ENCODE peak calls at places on chromosomes 3 and 15, in nine cellular contexts. One of them, this sample, is unnamed.

GRCh38 chr3:46701211-46701939 is at the start of gene TMIE:
- DNase-seq in dorsolateral prefrontal cortex: no peak
- DNase-seq in AG09309: no peak
- DNase-seq in fibroblast of mammary gland: no peak
- DNase-seq in tibial artery: no peak
- DNase-seq in lower leg skin: no peak
- DNase-seq in tibial nerve: no peak
- DNase-seq in foreskin fibroblast: peak; percentile 20
- DNase-seq in AG04449: no peak
- DNase-seq in this sample: no peak

GRCh38 chr3:27593173-27593572 is 109.0 kb upstream of the SLC4A7 start:
- DNase-seq in AG04449: no peak
- DNase-seq in AG09309: no peak
- DNase-seq in foreskin fibroblast: no peak
- DNase-seq in lower leg skin: no peak
- DNase-seq in tibial nerve: no peak
- DNase-seq in tibial artery: no peak
- DNase-seq in fibroblast of mammary gland: no peak
- DNase-seq in dorsolateral prefrontal cortex: no peak
- DNase-seq in this sample: no peak

GRCh38 chr15:48393650-48394049 is 62.4 kb downstream of the DUT start:
- DNase-seq in tibial artery: peak; percentile 80
- DNase-seq in lower leg skin: no peak
- DNase-seq in foreskin fibroblast: peak; percentile 60
- DNase-seq in fibroblast of mammary gland: peak; percentile 55
- DNase-seq in AG04449: no peak
- DNase-seq in tibial nerve: no peak
- DNase-seq in dorsolateral prefrontal cortex: no peak
- DNase-seq in AG09309: no peak
- DNase-seq in this sample: peak; percentile 39

GRCh38 chr3:45082139-45082538 is 56.0 kb downstream of the CLEC3B start:
- DNase-seq in fibroblast of mammary gland: peak; percentile 53
- DNase-seq in foreskin fibroblast: peak; percentile 87
- DNase-seq in dorsolateral prefrontal cortex: no peak
- DNase-seq in lower leg skin: no peak
- DNase-seq in tibial nerve: no peak
- DNase-seq in AG09309: no peak
- DNase-seq in tibial artery: no peak
- DNase-seq in AG04449: no peak
- DNase-seq in this sample: no peak

GRCh38 chr15:98878172-98878571 is 129.4 kb downstream of the PGPEP1L start:
- DNase-seq in fibroblast of mammary gland: no peak
- DNase-seq in AG09309: no peak
- DNase-seq in tibial nerve: no peak
- DNase-seq in AG04449: peak; percentile 79
- DNase-seq in dorsolateral prefrontal cortex: no peak
- DNase-seq in foreskin fibroblast: peak; percentile 59
- DNase-seq in tibial artery: no peak
- DNase-seq in lower leg skin: no peak
- DNase-seq in this sample: no peak

GRCh38 chr3:114644372-114644771 is 350.5 kb downstream of the TIGIT start:
- DNase-seq in tibial nerve: no peak
- DNase-seq in AG04449: no peak
- DNase-seq in AG09309: no peak
- DNase-seq in fibroblast of mammary gland: no peak
- DNase-seq in tibial artery: no peak
- DNase-seq in lower leg skin: no peak
- DNase-seq in foreskin fibroblast: no peak
- DNase-seq in dorsolateral prefrontal cortex: no peak
- DNase-seq in this sample: no peak

GRCh38 chr3:109825971-109826810 is 488.8 kb upstream of the DPPA4 start:
- DNase-seq in dorsolateral prefrontal cortex: peak; percentile 13
- DNase-seq in fibroblast of mammary gland: no peak
- DNase-seq in tibial artery: no peak
- DNase-seq in AG09309: no peak
- DNase-seq in AG04449: no peak
- DNase-seq in foreskin fibroblast: no peak
- DNase-seq in tibial nerve: no peak
- DNase-seq in lower leg skin: no peak
- DNase-seq in this sample: no peak

GRCh38 chr3:70737656-70738309 is 425.3 kb upstream of the MDFIC2 start:
- DNase-seq in AG09309: no peak
- DNase-seq in fibroblast of mammary gland: no peak
- DNase-seq in tibial nerve: no peak
- DNase-seq in lower leg skin: no peak
- DNase-seq in tibial artery: no peak
- DNase-seq in dorsolateral prefrontal cortex: no peak
- DNase-seq in foreskin fibroblast: no peak
- DNase-seq in AG04449: no peak
- DNase-seq in this sample: no peak

GRCh38 chr3:158739661-158740060 is 7.4 kb upstream of the RARRES1 start:
- DNase-seq in AG09309: no peak
- DNase-seq in lower leg skin: no peak
- DNase-seq in fibroblast of mammary gland: no peak
- DNase-seq in AG04449: no peak
- DNase-seq in tibial nerve: no peak
- DNase-seq in foreskin fibroblast: no peak
- DNase-seq in dorsolateral prefrontal cortex: no peak
- DNase-seq in tibial artery: no peak
- DNase-seq in this sample: no peak

GRCh38 chr3:185943363-185944106 is 5.7 kb upstream of the TRA2B start:
- DNase-seq in tibial nerve: peak; percentile 90
- DNase-seq in AG09309: peak; percentile 43
- DNase-seq in fibroblast of mammary gland: peak; percentile 80
- DNase-seq in dorsolateral prefrontal cortex: peak; percentile 92
- DNase-seq in foreskin fibroblast: peak; percentile 91
- DNase-seq in lower leg skin: peak; percentile 90
- DNase-seq in tibial artery: peak; percentile 90
- DNase-seq in AG04449: peak; percentile 23
- DNase-seq in this sample: peak; percentile 81

GRCh38 chr3:178777718-178778411 is 241.6 kb downstream of the KCNMB2 start:
- DNase-seq in tibial nerve: no peak
- DNase-seq in tibial artery: no peak
- DNase-seq in dorsolateral prefrontal cortex: no peak
- DNase-seq in AG04449: no peak
- DNase-seq in AG09309: peak; percentile 14
- DNase-seq in lower leg skin: no peak
- DNase-seq in fibroblast of mammary gland: peak; percentile 57
- DNase-seq in foreskin fibroblast: peak; percentile 70
- DNase-seq in this sample: no peak

GRCh38 chr15:74431116-74431515 is 2.6 kb downstream of the SEMA7A start:
- DNase-seq in fibroblast of mammary gland: no peak
- DNase-seq in AG09309: no peak
- DNase-seq in tibial artery: no peak
- DNase-seq in tibial nerve: no peak
- DNase-seq in dorsolateral prefrontal cortex: no peak
- DNase-seq in lower leg skin: no peak
- DNase-seq in AG04449: no peak
- DNase-seq in foreskin fibroblast: peak; percentile 6
- DNase-seq in this sample: no peak
- H3K4me3 ChIP-seq in fibroblast of mammary gland: peak overlapping the region; percentile 77
- H3K4me3 ChIP-seq in AG09309: peak overlapping the region; percentile 77
- H3K4me3 ChIP-seq in tibial artery: no peak overlapping the region
- H3K4me3 ChIP-seq in tibial nerve: peak overlapping the region; percentile 93
- H3K4me3 ChIP-seq in dorsolateral prefrontal cortex: peak overlapping the region; percentile 91
- H3K4me3 ChIP-seq in lower leg skin: no peak overlapping the region
- H3K4me3 ChIP-seq in AG04449: peak overlapping the region; percentile 76
- H3K4me3 ChIP-seq in foreskin fibroblast: no peak overlapping the region
- H3K4me3 ChIP-seq in this sample: no peak overlapping the region

DNA sequence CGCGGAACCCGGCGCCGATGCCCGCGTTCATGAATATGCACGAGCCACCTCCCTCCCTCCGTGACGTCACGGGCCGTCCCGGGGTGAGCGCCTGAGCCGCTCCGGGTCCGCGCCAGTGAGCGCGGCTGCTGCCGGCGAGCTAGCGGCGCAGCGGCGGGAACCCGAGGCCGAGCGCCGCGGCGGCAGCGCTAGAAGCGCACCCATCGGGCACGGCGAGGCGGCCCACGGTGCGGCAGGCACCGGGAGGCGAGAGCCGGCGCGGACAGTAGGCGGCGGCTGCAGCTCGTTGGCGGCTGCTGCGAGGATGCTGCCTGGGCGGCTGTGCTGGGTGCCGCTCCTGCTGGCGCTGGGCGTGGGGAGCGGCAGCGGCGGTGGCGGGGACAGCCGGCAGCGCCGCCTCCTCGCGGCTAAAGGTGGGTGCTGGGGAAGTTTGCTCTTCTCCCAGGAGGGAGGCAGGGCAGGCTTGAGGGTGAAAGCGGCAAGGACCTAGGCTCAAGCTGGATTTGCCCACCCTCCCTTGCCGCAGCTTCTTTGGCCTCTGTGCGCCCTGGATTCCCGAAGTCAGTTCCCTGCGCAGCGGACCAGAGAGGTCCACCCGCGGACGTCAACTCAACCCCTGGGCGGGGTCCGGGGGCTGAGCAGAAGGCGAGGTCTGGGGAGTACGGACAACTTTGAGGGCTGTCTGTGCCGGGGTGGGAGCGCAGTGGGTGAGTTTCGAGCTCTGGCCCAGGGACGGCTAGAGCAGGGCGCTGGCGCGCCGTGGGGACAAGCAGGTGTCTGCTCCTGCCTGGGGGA is at the start of gene CLSTN2:
- DNase-seq in lower leg skin: peak; percentile 29
- DNase-seq in AG04449: no peak
- DNase-seq in tibial artery: peak; percentile 74
- DNase-seq in tibial nerve: peak; percentile 64
- DNase-seq in fibroblast of mammary gland: peak; percentile 20
- DNase-seq in dorsolateral prefrontal cortex: peak; percentile 77
- DNase-seq in AG09309: no peak
- DNase-seq in foreskin fibroblast: peak; percentile 56
- DNase-seq in this sample: peak; percentile 79
- TF ChIP-seq CTCF in lower leg skin: no peak
- TF ChIP-seq CTCF in AG04449: no peak
- TF ChIP-seq CTCF in tibial artery: no peak
- TF ChIP-seq CTCF in tibial nerve: no peak
- TF ChIP-seq CTCF in fibroblast of mammary gland: no peak
- TF ChIP-seq CTCF in dorsolateral prefrontal cortex: no peak
- TF ChIP-seq CTCF in AG09309: no peak
- TF ChIP-seq CTCF in foreskin fibroblast: no peak
- TF ChIP-seq CTCF in this sample: no peak

GRCh38 chr15:43488790-43489585 is 4.0 kb downstream of the TP53BP1 start:
- DNase-seq in foreskin fibroblast: no peak
- DNase-seq in lower leg skin: no peak
- DNase-seq in dorsolateral prefrontal cortex: no peak
- DNase-seq in AG09309: no peak
- DNase-seq in AG04449: no peak
- DNase-seq in fibroblast of mammary gland: no peak
- DNase-seq in tibial nerve: no peak
- DNase-seq in tibial artery: no peak
- DNase-seq in this sample: no peak

GRCh38 chr15:43492673-43493601 is at the start of gene TP53BP1:
- DNase-seq in AG09309: peak; percentile 65
- DNase-seq in lower leg skin: peak; percentile 95
- DNase-seq in foreskin fibroblast: peak; percentile 98
- DNase-seq in AG04449: peak; percentile 64
- DNase-seq in tibial artery: peak; percentile 97
- DNase-seq in fibroblast of mammary gland: peak; percentile 90
- DNase-seq in tibial nerve: peak; percentile 98
- DNase-seq in dorsolateral prefrontal cortex: peak; percentile 98
- DNase-seq in this sample: peak; percentile 98

GRCh38 chr15:43492266-43492665 is 690 bp downstream of the TP53BP1 start:
- DNase-seq in AG09309: no peak
- DNase-seq in fibroblast of mammary gland: no peak
- DNase-seq in tibial nerve: no peak
- DNase-seq in lower leg skin: no peak
- DNase-seq in foreskin fibroblast: no peak
- DNase-seq in tibial artery: no peak
- DNase-seq in dorsolateral prefrontal cortex: no peak
- DNase-seq in AG04449: no peak
- DNase-seq in this sample: no peak

GRCh38 chr15:43498988-43499387 is 6.0 kb upstream of the TP53BP1 start:
- DNase-seq in AG09309: no peak
- DNase-seq in tibial artery: no peak
- DNase-seq in AG04449: no peak
- DNase-seq in foreskin fibroblast: no peak
- DNase-seq in lower leg skin: no peak
- DNase-seq in tibial nerve: no peak
- DNase-seq in dorsolateral prefrontal cortex: no peak
- DNase-seq in fibroblast of mammary gland: no peak
- DNase-seq in this sample: no peak

DNA sequence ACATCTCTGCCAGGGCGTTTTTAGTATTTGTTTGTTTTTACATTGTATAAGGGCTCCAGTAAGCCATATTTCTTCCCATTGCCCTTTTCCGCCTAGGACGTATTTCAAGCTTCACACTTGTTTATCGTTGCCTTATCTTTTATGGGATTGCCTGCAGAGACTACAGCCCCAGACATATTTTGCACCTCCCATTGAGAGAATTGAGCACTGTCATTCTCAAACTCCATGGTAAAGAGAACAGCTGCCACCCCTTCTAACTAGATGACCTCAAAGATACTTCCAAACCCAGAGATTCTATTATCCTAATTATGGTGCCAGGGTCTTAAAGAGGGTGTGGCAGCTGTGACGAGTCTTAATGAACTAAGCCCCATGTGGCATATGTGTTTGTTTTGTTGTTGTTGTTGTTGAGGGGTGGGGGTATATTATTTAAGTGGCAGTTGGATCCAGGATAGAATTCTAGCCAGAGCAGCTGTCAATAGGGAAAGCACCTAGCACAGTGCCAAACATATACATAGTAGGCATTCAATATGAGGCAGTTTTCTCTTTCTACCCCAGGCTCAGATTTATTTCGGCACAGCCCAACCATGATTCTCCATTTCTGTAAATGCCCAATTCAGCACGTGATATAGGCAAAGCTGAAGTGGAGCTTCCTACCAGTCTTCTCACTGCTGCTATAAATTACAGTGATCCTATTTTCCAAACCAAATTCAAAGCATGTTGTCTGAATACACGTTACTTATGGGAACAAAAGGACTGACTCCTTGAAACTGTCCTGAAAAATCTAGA is 924 bp upstream of the TP53BP1 start:
- DNase-seq in AG04449: no peak
- DNase-seq in AG09309: no peak
- DNase-seq in tibial artery: no peak
- DNase-seq in fibroblast of mammary gland: no peak
- DNase-seq in tibial nerve: no peak
- DNase-seq in foreskin fibroblast: no peak
- DNase-seq in lower leg skin: no peak
- DNase-seq in dorsolateral prefrontal cortex: no peak
- DNase-seq in this sample: no peak
- H3K4me3 ChIP-seq in AG04449: peak overlapping the region; percentile 94
- H3K4me3 ChIP-seq in AG09309: no peak overlapping the region
- H3K4me3 ChIP-seq in tibial artery: peak overlapping the region; percentile 69
- H3K4me3 ChIP-seq in fibroblast of mammary gland: peak overlapping the region; percentile 97
- H3K4me3 ChIP-seq in tibial nerve: peak overlapping the region; percentile 80
- H3K4me3 ChIP-seq in foreskin fibroblast: peak overlapping the region; percentile 85
- H3K4me3 ChIP-seq in lower leg skin: no peak overlapping the region
- H3K4me3 ChIP-seq in dorsolateral prefrontal cortex: peak overlapping the region; percentile 82
- H3K4me3 ChIP-seq in this sample: peak overlapping the region; percentile 91

DNA sequence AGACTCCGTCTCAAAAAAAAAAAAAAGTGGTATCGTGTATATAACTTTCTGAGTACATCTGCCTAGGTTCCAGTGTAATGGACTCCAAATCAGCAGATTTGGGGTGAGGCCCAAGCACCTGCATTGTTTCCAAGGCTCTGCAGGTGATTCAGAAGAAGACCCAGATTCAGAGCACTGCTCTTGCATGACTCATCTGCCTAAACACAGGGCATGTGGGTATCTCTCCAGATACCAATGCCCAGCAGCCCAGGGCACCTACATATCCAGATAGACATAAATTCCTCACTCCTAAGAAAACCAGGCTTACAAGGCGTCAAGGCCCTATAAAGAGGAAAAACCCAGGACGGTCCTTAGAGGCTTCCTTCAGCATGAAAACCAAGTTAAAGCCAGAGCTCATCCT is 24.3 kb downstream of the NDUFAF1 start:
- DNase-seq in foreskin fibroblast: no peak
- DNase-seq in fibroblast of mammary gland: no peak
- DNase-seq in AG04449: no peak
- DNase-seq in tibial artery: no peak
- DNase-seq in dorsolateral prefrontal cortex: no peak
- DNase-seq in lower leg skin: no peak
- DNase-seq in tibial nerve: no peak
- DNase-seq in AG09309: no peak
- DNase-seq in this sample: no peak
- TF ChIP-seq CTCF in foreskin fibroblast: no peak
- TF ChIP-seq CTCF in fibroblast of mammary gland: no peak
- TF ChIP-seq CTCF in AG04449: no peak
- TF ChIP-seq CTCF in tibial artery: no peak
- TF ChIP-seq CTCF in dorsolateral prefrontal cortex: no peak
- TF ChIP-seq CTCF in lower leg skin: no peak
- TF ChIP-seq CTCF in tibial nerve: no peak
- TF ChIP-seq CTCF in AG09309: no peak
- TF ChIP-seq CTCF in this sample: no peak